ENCODE peak calls at places on chromosomes 12 and 14, in nine cellular contexts. Z is astrocyte of the spinal cord; P is tibial artery; N is WERI-Rb-1; C is A549; A is CD4-positive, CD25-positive, alpha-beta regulatory T cell; Q is brain microvascular endothelial cell; X is kidney epithelial cell; R is cardiac muscle cell. K is an unnamed sample.

GRCh38 chr12:29634057-29634456 is 136.6 kb upstream of the OVCH1 start:
- DNase-seq in X (no peak), Q (no peak), Z (no peak), R (peak), P (no peak), N (no peak), A (no peak), C (no peak), K (no peak)

GRCh38 chr14:34851395-34851794 is 23.8 kb downstream of the BAZ1A start:
- DNase-seq in Q (peak), R (peak), A (no peak), P (no peak), Z (peak), N (no peak), X (no peak), C (peak), K (no peak)

GRCh38 chr12:32659908-32660440 is 19.1 kb upstream of the DNM1L start:
- DNase-seq in N (no peak), P (no peak), A (no peak), X (no peak), Q (no peak), R (no peak), C (no peak), Z (no peak), K (no peak)

GRCh38 chr12:11959117-11959823 is 111.5 kb upstream of the BCL2L14 start:
- DNase-seq in Z (no peak), P (no peak), A (no peak), X (peak), C (no peak), Q (peak), R (no peak), N (no peak), K (no peak)

GRCh38 chr12:115752913-115753726 is 524.4 kb downstream of the MED13L start:
- DNase-seq in C (peak), Z (peak), R (peak), P (peak), Q (peak), A (peak), N (peak), X (no peak), K (peak)

GRCh38 chr12:109387425-109388166 is 39.9 kb downstream of the MYO1H start:
- DNase-seq in Q (no peak), C (peak), X (no peak), Z (peak), A (peak), R (peak), N (peak), P (no peak), K (peak)

GRCh38 chr12:1799068-1799881 is 21.1 kb upstream of the LRTM2 start:
- DNase-seq in A (no peak), R (no peak), X (no peak), N (peak), C (no peak), Z (no peak), Q (no peak), P (no peak), K (peak)

GRCh38 chr12:116693259-116694227 is 44.3 kb downstream of the SPRING1 start:
- DNase-seq in X (no peak), P (no peak), C (no peak), Q (no peak), A (no peak), Z (no peak), R (no peak), N (no peak), K (no peak)

GRCh38 chr14:79549515-79549914 is 661.8 kb downstream of the DIO2 start:
- DNase-seq in P (no peak), A (no peak), R (no peak), Z (peak), N (no peak), Q (peak), X (no peak), C (no peak), K (no peak)

GRCh38 chr12:74119811-74120362 is 417.7 kb upstream of the ATXN7L3B start:
- DNase-seq in R (no peak), C (no peak), Q (no peak), X (no peak), A (no peak), N (no peak), Z (peak), P (no peak), K (no peak)

GRCh38 chr14:21874167-21874566 is 200.5 kb upstream of the OR4E1 start:
- DNase-seq in Q (no peak), A (peak), X (no peak), R (no peak), P (no peak), C (no peak), N (no peak), Z (no peak), K (no peak)

GRCh38 chr12:120367924-120368788 is 808 bp downstream of the MSI1 start:
- DNase-seq in R (no peak), C (no peak), N (peak), A (no peak), P (no peak), X (no peak), Z (no peak), Q (no peak), K (no peak)

GRCh38 chr12:64709429-64709828 is 49.8 kb downstream of the GNS start:
- DNase-seq in R (no peak), A (no peak), Q (no peak), Z (no peak), X (no peak), C (no peak), N (no peak), P (no peak), K (no peak)

GRCh38 chr12:90199008-90199407 is 490.4 kb upstream of the ATP2B1 start:
- DNase-seq in P (no peak), A (no peak), C (no peak), Q (no peak), N (no peak), X (no peak), R (peak), Z (no peak), K (no peak)

GRCh38 chr12:65602579-65603295 is 221.5 kb upstream of the HMGA2 start:
- DNase-seq in X (peak), P (peak), Q (peak), A (peak), R (peak), Z (peak), N (peak), C (peak), K (peak)

GRCh38 chr12:10285919-10286318 is 21.8 kb upstream of the KLRD1 start:
- DNase-seq in P (no peak), R (no peak), Q (no peak), A (peak), X (no peak), C (no peak), Z (no peak), N (no peak), K (no peak)

GRCh38 chr12:116717466-116718457 is 20.1 kb downstream of the SPRING1 start:
- DNase-seq in R (peak), Z (peak), P (peak), Q (peak), A (no peak), N (no peak), X (no peak), C (no peak), K (peak)

GRCh38 chr12:119715268-119715620 is 47.3 kb downstream of the PRKAB1 start:
- DNase-seq in C (no peak), P (no peak), A (no peak), X (no peak), Z (peak), R (peak), Q (peak), N (no peak), K (no peak)

GRCh38 chr14:54669759-54670630 is 103.1 kb downstream of the SAMD4A start:
- DNase-seq in Z (peak), C (no peak), P (no peak), A (peak), R (peak), Q (peak), N (peak), X (no peak), K (peak)
- H3K4me3 ChIP-seq in Z (no peak), C (no peak), P (no peak), A (no peak), R (no peak), Q (no peak), N (no peak), X (no peak), K (no peak)

GRCh38 chr12:55706840-55707671 is 648 bp downstream of the ITGA7 start:
- DNase-seq in R (no peak), Z (no peak), N (no peak), P (no peak), Q (no peak), X (no peak), C (no peak), A (no peak), K (no peak)

GRCh38 chr12:55707841-55708694 is at the start of gene ITGA7:
- DNase-seq in R (no peak), Q (no peak), N (peak), C (peak), A (no peak), Z (no peak), P (peak), X (no peak), K (peak)

GRCh38 chr12:55712154-55712553 is 3.7 kb upstream of the BLOC1S1 start:
- DNase-seq in Q (no peak), R (peak), C (no peak), A (no peak), P (no peak), Z (no peak), X (no peak), N (no peak), K (no peak)

GRCh38 chr12:55705802-55706402 is 1.8 kb downstream of the ITGA7 start:
- DNase-seq in Z (no peak), R (no peak), N (peak), X (no peak), P (no peak), Q (no peak), C (peak), A (no peak), K (no peak)

DNA sequence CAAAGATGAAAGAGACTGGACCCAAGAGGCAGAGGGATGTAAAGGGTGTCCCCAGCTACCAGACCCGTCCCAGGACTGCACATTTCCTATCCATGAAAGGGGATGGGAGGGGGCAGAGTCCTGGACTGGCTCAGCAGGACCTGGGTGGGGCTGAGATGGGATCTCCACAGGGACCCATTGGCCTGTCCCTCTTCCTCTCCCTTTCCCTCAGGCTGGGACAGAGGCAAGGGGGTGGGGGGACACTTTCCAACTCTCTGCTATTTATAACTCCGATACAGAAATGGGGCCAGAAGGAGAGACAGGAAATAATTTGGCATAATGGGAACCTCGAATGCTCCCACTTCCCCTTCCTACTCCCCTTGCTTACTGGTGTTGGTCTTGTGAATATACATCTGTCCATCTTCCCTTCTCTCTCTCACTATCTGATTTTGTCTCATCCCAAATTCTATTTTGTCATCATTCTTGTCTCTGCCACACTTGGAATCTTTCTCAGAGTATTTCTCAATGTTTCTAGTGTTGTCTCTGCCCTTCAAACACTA is 1.1 kb upstream of the ITGA7 start:
- DNase-seq in N (no peak), P (no peak), C (no peak), X (no peak), Q (no peak), A (no peak), Z (no peak), R (no peak), K (no peak)
- H3K4me3 ChIP-seq in N (peak), P (peak), C (peak), X (no peak), Q (no peak), A (peak), Z (no peak), R (peak), K (no peak)

DNA sequence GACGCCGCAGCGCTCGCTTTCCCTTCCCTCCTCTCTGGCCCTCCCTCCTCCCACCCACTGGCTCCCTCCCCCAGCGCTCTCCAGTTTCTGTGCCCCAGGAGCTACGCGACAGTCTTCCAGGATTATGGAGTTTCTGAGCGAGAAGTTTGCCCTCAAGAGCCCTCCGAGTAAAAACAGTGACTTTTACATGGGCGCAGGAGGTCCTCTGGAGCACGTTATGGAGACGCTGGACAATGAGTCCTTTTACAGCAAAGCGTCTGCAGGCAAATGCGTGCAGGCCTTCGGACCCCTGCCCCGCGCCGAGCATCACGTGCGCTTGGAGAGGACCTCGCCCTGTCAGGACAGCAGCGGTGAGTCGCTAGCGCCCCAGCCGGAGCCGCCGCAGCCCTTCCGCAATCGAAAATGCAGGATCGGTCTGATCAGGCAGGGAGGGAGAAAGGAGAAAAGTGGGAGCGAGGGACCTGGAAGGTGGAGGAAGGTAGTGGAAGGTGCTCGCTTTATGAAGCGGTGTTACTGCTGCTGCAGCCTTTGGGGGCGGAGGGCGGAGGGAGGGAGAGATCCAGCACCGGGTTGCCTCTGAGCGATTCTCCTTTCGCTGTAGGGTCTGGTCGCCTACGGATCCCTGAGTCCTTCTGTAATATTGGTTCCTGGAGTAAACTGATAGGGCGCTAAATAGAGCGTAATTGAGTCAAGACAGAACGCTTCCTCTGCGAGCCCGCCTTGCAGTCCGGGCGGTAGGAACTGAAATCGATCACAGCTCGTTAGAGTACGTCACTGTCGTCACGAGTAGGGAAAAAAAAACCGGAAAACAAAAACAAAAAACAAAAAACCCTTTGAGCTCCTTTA is at the start of gene ALX1:
- DNase-seq in A (peak), Q (peak), C (peak), P (no peak), N (peak), X (no peak), Z (peak), R (peak), K (peak)
- H3K4me3 ChIP-seq in A (no peak), Q (peak), C (peak), P (peak), N (peak), X (peak), Z (peak), R (peak), K (peak)

GRCh38 chr12:122080149-122081107 is 1.9 kb downstream of the MLXIP start:
- DNase-seq in Q (peak), Z (peak), P (peak), N (peak), R (peak), A (no peak), C (peak), X (no peak), K (peak)
- H3K4me3 ChIP-seq in Q (peak), Z (peak), P (peak), N (no peak), R (peak), A (peak), C (peak), X (peak), K (peak)

GRCh38 chr12:138898-139534 is 72.4 kb downstream of the IQSEC3 start:
- DNase-seq in Z (no peak), N (no peak), Q (peak), C (no peak), R (peak), A (peak), X (no peak), P (no peak), K (no peak)
- H3K4me3 ChIP-seq in Z (no peak), N (no peak), Q (no peak), C (no peak), R (no peak), A (no peak), X (no peak), P (peak), K (no peak)

DNA sequence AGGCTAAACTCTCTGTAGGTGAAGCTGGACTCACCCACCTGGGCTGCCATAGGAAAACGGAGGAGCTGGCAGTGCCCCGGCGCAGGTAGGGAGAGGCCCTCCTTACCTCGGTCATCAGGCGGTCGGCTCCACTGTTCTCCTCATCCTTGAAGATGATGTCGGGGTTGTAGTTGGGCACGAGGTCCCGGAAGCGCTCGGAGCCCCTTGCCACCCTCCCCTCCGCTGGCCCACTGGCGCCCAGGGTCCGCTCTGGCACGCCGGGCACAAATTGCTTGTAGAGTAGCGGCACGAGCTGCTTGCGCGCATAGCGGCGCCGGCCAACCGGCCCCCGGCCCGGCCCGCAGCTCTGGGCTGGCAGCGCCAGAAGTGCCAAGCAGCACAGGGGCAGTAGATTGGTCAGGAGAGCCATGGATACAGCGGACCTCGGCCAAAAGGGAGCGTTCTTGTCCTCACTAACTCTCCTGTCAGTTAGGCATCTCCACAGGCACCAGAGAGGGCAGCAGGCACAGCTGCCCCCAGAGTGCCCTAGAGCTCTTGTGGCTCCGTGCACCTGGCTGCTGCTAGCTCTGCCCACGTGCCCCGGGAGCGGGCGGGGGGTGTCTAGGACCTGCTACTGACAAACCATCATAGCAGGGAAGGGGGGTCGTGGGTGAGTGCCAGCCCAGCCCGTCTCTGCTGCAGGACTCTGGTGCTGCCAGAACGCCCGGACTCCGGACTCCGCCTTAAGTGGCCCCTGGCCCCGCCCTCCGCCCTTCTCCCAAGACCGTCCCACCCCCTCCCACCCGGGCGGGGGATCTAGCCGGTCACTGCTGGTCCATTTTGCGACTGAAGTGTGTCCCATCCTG is at the start of gene DHH:
- DNase-seq in R (peak), N (peak), P (peak), X (no peak), C (no peak), A (no peak), Z (no peak), Q (no peak), K (no peak)
- H3K4me3 ChIP-seq in R (peak), N (peak), P (peak), X (peak), C (peak), A (no peak), Z (peak), Q (no peak), K (no peak)

GRCh38 chr14:101839661-101840060 is 78.2 kb downstream of the PPP2R5C start:
- DNase-seq in X (no peak), R (no peak), Z (no peak), N (no peak), C (no peak), A (no peak), Q (no peak), P (no peak), K (no peak)
- H3K4me3 ChIP-seq in X (no peak), R (no peak), Z (no peak), N (no peak), C (no peak), A (peak), Q (no peak), P (no peak), K (no peak)

K was measured in lower leg skin.